ENCODE peak calls at places on chromosomes 13 and 19, in five cellular contexts. One of them, this sample, is unnamed.

GRCh38 chr13:35198821-35199220 is 256.8 kb downstream of the NBEA start:
- DNase-seq in OCI-LY7: no peak
- DNase-seq in left lung: no peak
- DNase-seq in A549: no peak
- DNase-seq in right lobe of liver: no peak
- DNase-seq in this sample: no peak

GRCh38 chr19:30638889-30639288 is 266.7 kb downstream of the ZNF536 start:
- DNase-seq in OCI-LY7: no peak
- DNase-seq in left lung: no peak
- DNase-seq in A549: no peak
- DNase-seq in right lobe of liver: no peak
- DNase-seq in this sample: no peak

GRCh38 chr13:36332986-36333385 is 13.2 kb downstream of the SPART start:
- DNase-seq in OCI-LY7: no peak
- DNase-seq in left lung: no peak
- DNase-seq in A549: no peak
- DNase-seq in right lobe of liver: no peak
- DNase-seq in this sample: no peak

GRCh38 chr13:102097708-102098107 is 304.1 kb downstream of the FGF14 start:
- DNase-seq in OCI-LY7: no peak
- DNase-seq in left lung: no peak
- DNase-seq in A549: no peak
- DNase-seq in right lobe of liver: no peak
- DNase-seq in this sample: no peak

GRCh38 chr19:40689339-40690049 is 957 bp downstream of the NUMBL start:
- DNase-seq in OCI-LY7: no peak
- DNase-seq in left lung: peak; percentile 80
- DNase-seq in A549: no peak
- DNase-seq in right lobe of liver: no peak
- DNase-seq in this sample: no peak

GRCh38 chr13:97256343-97256783 is 34.2 kb downstream of the MBNL2 start:
- DNase-seq in OCI-LY7: no peak
- DNase-seq in left lung: no peak
- DNase-seq in A549: peak; percentile 90
- DNase-seq in right lobe of liver: no peak
- DNase-seq in this sample: no peak

GRCh38 chr19:58575183-58576041 is 2.3 kb upstream of the MZF1 start:
- DNase-seq in OCI-LY7: peak; percentile 89
- DNase-seq in left lung: peak; percentile 96
- DNase-seq in A549: peak; percentile 95
- DNase-seq in right lobe of liver: peak; percentile 93
- DNase-seq in this sample: peak; percentile 91

GRCh38 chr19:18292460-18292809 is 11.0 kb upstream of the JUND start:
- DNase-seq in OCI-LY7: no peak
- DNase-seq in left lung: no peak
- DNase-seq in A549: no peak
- DNase-seq in right lobe of liver: no peak
- DNase-seq in this sample: no peak

GRCh38 chr19:23817519-23817918 is 58.8 kb upstream of the ZNF681 start:
- DNase-seq in OCI-LY7: peak; percentile 82
- DNase-seq in left lung: no peak
- DNase-seq in A549: peak; percentile 52
- DNase-seq in right lobe of liver: peak; percentile 20
- DNase-seq in this sample: no peak

GRCh38 chr19:23823952-23824389 is 65.3 kb upstream of the ZNF681 start:
- DNase-seq in OCI-LY7: peak; percentile 96
- DNase-seq in left lung: no peak
- DNase-seq in A549: peak; percentile 30
- DNase-seq in right lobe of liver: no peak
- DNase-seq in this sample: no peak

DNA sequence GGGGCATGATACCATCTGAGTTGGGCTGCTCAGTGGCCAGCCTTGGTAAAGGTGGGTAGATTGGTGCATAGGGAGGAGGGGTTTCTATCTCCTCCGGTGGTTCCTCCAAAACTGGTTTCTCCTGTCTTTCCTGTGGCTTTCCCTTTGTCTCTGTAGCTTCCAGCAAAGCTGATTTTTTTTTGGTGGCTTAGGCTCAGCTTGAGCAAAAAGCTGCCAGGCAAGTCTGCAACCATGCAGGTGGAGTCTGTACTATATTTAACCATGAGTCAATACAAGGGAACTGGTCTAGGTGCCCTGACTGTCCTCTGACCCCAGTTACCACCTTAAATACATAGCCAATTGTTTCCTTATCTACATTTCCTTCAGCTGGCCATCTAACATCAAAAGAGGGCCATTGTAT is 64.0 kb upstream of the ZNF681 start:
- DNase-seq in OCI-LY7: no peak
- DNase-seq in left lung: no peak
- DNase-seq in A549: no peak
- DNase-seq in right lobe of liver: no peak
- DNase-seq in this sample: no peak
- H3K9me3 ChIP-seq in OCI-LY7: peaks cover 78% of the 10 kb centered on the region
- H3K9me3 ChIP-seq in left lung: peaks cover 83% of the 10 kb centered on the region
- H3K9me3 ChIP-seq in A549: peaks cover 54% of the 10 kb centered on the region
- H3K9me3 ChIP-seq in right lobe of liver: no peaks in the 10 kb centered on the region
- H3K9me3 ChIP-seq in this sample: peaks cover 83% of the 10 kb centered on the region

GRCh38 chr19:32748497-32748896 is 28.9 kb downstream of the TDRD12 start:
- DNase-seq in OCI-LY7: peak; percentile 38
- DNase-seq in left lung: no peak
- DNase-seq in A549: peak; percentile 36
- DNase-seq in right lobe of liver: no peak
- DNase-seq in this sample: peak; percentile 5
- TF ChIP-seq CTCF in OCI-LY7: peak; percentile 64
- TF ChIP-seq CTCF in left lung: no peak
- TF ChIP-seq CTCF in A549: peak; percentile 29
- TF ChIP-seq CTCF in right lobe of liver: no peak
- TF ChIP-seq CTCF in this sample: no peak

GRCh38 chr13:103224804-103225203 is 158.6 kb upstream of the SLC10A2 start:
- DNase-seq in OCI-LY7: no peak
- DNase-seq in left lung: no peak
- DNase-seq in A549: no peak
- DNase-seq in right lobe of liver: no peak
- DNase-seq in this sample: no peak
- H3K4me1 ChIP-seq in OCI-LY7: no peaks in the 10 kb centered on the region
- H3K4me1 ChIP-seq in left lung: no peaks in the 10 kb centered on the region
- H3K4me1 ChIP-seq in A549: no peaks in the 10 kb centered on the region
- H3K4me1 ChIP-seq in right lobe of liver: no peaks in the 10 kb centered on the region
- H3K4me1 ChIP-seq in this sample: no peaks in the 10 kb centered on the region

GRCh38 chr19:53381376-53381775 is 13.6 kb upstream of the ZNF765 start:
- DNase-seq in OCI-LY7: no peak
- DNase-seq in left lung: no peak
- DNase-seq in A549: no peak
- DNase-seq in right lobe of liver: no peak
- DNase-seq in this sample: no peak
- H3K9me3 ChIP-seq in OCI-LY7: peaks cover 53% of the 10 kb centered on the region
- H3K9me3 ChIP-seq in left lung: peaks cover 98% of the 10 kb centered on the region
- H3K9me3 ChIP-seq in A549: peaks cover 91% of the 10 kb centered on the region
- H3K9me3 ChIP-seq in right lobe of liver: no peaks in the 10 kb centered on the region
- H3K9me3 ChIP-seq in this sample: peaks cover 100% of the 10 kb centered on the region

This sample was measured in mucosa of descending colon.